ENCODE peak calls at places on chromosomes 6 and 20, in seven cellular contexts. H is NCI-H2081, R is tibial artery, G is fibroblast of mammary gland, F is IMR-90, S is GM04503, J is GM13976. Z is an unnamed sample.

GRCh38 chr6:69026243-69026642 is 391.2 kb downstream of the ADGRB3 start:
- DNase-seq in H (no peak), R (no peak), G (peak), F (peak), S (no peak), J (no peak), Z (peak)

GRCh38 chr20:62985089-62985778 is 21.5 kb downstream of the BHLHE23 start:
- DNase-seq in H (peak), R (no peak), G (no peak), F (no peak), S (no peak), J (no peak), Z (no peak)

GRCh38 chr20:59598625-59599310 is 5.6 kb upstream of the PHACTR3 start:
- DNase-seq in H (peak), R (no peak), G (peak), F (no peak), S (no peak), J (peak), Z (no peak)

GRCh38 chr20:41513829-41514228 is 104.3 kb downstream of the CHD6 start:
- DNase-seq in H (no peak), R (no peak), G (no peak), F (no peak), S (no peak), J (no peak), Z (no peak)

GRCh38 chr6:166415306-166415705 is 32.6 kb upstream of the MPC1 start:
- DNase-seq in H (no peak), R (no peak), G (no peak), F (no peak), S (no peak), J (no peak), Z (no peak)

GRCh38 chr6:27334141-27334540 is 22.1 kb upstream of the POM121L2 start:
- DNase-seq in H (no peak), R (no peak), G (peak), F (no peak), S (no peak), J (no peak), Z (no peak)

GRCh38 chr6:50380409-50381105 is 330.8 kb upstream of the DEFB112 start:
- DNase-seq in H (no peak), R (no peak), G (no peak), F (no peak), S (no peak), J (no peak), Z (no peak)

GRCh38 chr6:57004292-57004691 is 42.2 kb upstream of the KIAA1586 start:
- DNase-seq in H (no peak), R (no peak), G (no peak), F (no peak), S (no peak), J (no peak), Z (no peak)

GRCh38 chr6:27049863-27050781 is 197.4 kb upstream of the PRSS16 start:
- DNase-seq in H (no peak), R (no peak), G (no peak), F (no peak), S (no peak), J (no peak), Z (no peak)